ENCODE peak calls at places on chromosomes 5 and 9, in four cellular contexts. K is breast epithelium, O is left lung, Y is brain microvascular endothelial cell. H is an unnamed sample. For H3K27me3, the result is how much of the 10 kb centered on the place peaks cover.

GRCh38 chr9:8437878-8438277 is 638.3 kb upstream of the DMAC1 start:
- DNase-seq in K (no peak), O (no peak), Y (no peak), H (no peak)

GRCh38 chr5:99045864-99046263 is 117.1 kb upstream of the CHD1 start:
- DNase-seq in K (no peak), O (no peak), Y (no peak), H (no peak)

GRCh38 chr9:35687306-35687705 is 2.4 kb downstream of the TPM2 start:
- DNase-seq in K (no peak), O (no peak), Y (no peak), H (no peak)

GRCh38 chr9:93654351-93654961 is 78.1 kb downstream of the PHF2 start:
- DNase-seq in K (peak), O (peak), Y (no peak), H (no peak)

GRCh38 chr9:30258079-30258478 is 2126.4 kb upstream of the ACO1 start:
- DNase-seq in K (no peak), O (no peak), Y (no peak), H (no peak)

GRCh38 chr9:36788534-36788933 is 215.8 kb downstream of the MELK start:
- DNase-seq in K (no peak), O (no peak), Y (no peak), H (no peak)

GRCh38 chr9:135617991-135618411 is 21.3 kb downstream of the GLT6D1 start:
- DNase-seq in K (no peak), O (no peak), Y (no peak), H (no peak)

GRCh38 chr5:65913519-65913918 is 12.9 kb upstream of the ERBIN start:
- DNase-seq in K (no peak), O (no peak), Y (no peak), H (no peak)

GRCh38 chr9:109499631-109500120 is 1.6 kb upstream of the PTPN3 start:
- DNase-seq in K (peak), O (peak), Y (no peak), H (no peak)

GRCh38 chr5:157575096-157575872 is at the start of gene ADAM19:
- DNase-seq in K (no peak), O (peak), Y (no peak), H (no peak)

GRCh38 chr5:14204785-14205321 is 61.7 kb downstream of the TRIO start:
- DNase-seq in K (no peak), O (no peak), Y (peak), H (no peak)

GRCh38 chr5:546376-546908 is 22.2 kb upstream of the SLC9A3 start:
- DNase-seq in K (no peak), O (no peak), Y (no peak), H (no peak)

GRCh38 chr5:59538080-59538479 is 355.4 kb downstream of the PDE4D start:
- DNase-seq in K (no peak), O (no peak), Y (no peak), H (no peak)

GRCh38 chr9:71854811-71855210 is 56.2 kb downstream of the ABHD17B start:
- DNase-seq in K (no peak), O (no peak), Y (no peak), H (no peak)

GRCh38 chr5:106730912-106731311 is 939.8 kb downstream of the EFNA5 start:
- DNase-seq in K (no peak), O (peak), Y (peak), H (no peak)

GRCh38 chr9:134011401-134011800 is 13.9 kb upstream of the BRD3OS start:
- DNase-seq in K (no peak), O (no peak), Y (no peak), H (no peak)

GRCh38 chr5:16550316-16550952 is 66.4 kb downstream of the RETREG1 start:
- DNase-seq in K (no peak), O (no peak), Y (no peak), H (no peak)

GRCh38 chr5:41835625-41836024 is 34.6 kb downstream of the OXCT1 start:
- DNase-seq in K (no peak), O (no peak), Y (peak), H (no peak)

GRCh38 chr5:143040622-143041021 is 270.4 kb downstream of the ARHGAP26 start:
- DNase-seq in K (no peak), O (no peak), Y (no peak), H (no peak)

GRCh38 chr5:37971483-37972024 is 131.7 kb upstream of the GDNF start:
- DNase-seq in K (no peak), O (no peak), Y (no peak), H (no peak)

GRCh38 chr5:136424835-136425694 is 59.7 kb upstream of the TRPC7 start:
- DNase-seq in K (peak), O (peak), Y (peak), H (no peak)

DNA sequence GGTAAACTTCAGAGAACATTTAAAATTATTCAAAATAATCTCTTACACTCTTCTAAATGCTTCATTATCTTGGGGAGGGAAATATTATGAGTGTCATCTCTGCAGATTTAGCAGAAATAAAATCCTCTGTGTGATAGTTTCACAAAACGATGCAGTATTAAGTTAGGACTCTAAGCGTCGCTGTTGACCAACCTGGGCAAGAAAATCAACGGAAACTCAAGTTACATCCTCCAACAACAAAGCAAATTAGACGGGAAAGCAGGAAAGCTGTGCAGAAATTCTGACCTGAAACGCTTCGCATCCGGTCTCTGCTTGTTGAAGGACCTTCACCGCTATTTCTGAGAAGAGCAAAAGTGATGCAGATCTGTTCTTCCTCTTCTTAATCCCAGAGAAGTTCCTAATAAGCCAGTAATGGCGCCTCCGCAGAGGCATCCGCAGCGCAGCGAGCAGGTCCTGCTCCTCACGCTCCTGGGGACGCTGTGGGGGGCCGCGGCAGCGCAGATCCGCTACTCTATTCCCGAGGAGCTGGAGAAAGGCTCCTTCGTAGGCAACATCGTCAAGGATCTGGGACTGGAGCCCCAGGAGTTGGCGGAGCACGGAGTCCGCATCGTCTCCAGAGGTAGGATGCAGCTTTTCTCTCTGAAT is at the start of gene PCDHGA6:
- DNase-seq in K (no peak), O (no peak), Y (no peak), H (no peak)
- TF ChIP-seq CTCF in K (no peak), O (no peak), Y (peak), H (no peak)

DNA sequence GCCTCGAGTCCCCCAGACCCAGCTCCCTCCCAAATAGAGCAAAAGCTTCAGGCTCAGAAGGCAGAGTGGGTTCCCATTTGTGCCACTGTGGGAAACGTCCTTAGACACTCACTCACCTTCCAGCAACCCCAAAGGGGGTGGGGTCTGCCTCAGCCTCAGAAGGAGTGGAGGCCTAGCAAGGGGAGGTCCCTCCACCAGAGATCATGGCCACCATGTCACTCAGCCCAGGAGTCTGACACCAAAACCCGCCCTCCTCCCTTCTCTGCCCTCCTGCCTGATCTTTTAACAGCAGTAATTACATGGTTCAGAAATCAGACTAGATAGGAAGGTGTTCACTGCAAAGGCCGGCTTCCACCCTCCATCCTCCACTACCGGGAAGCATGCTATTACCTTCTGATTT is 33.7 kb upstream of the NTNG2 start:
- DNase-seq in K (no peak), O (no peak), Y (no peak), H (no peak)
- H3K27me3 ChIP-seq in K (under half), O (half or more), Y (half or more), H (under half)

GRCh38 chr9:120579750-120580590 is at the start of gene CDK5RAP2:
- DNase-seq in K (peak), O (peak), Y (peak), H (peak)

GRCh38 chr9:120583958-120584369 is 4.0 kb upstream of the CDK5RAP2 start:
- DNase-seq in K (no peak), O (no peak), Y (peak), H (no peak)

GRCh38 chr9:120579139-120579749 is 723 bp downstream of the CDK5RAP2 start:
- DNase-seq in K (no peak), O (no peak), Y (no peak), H (no peak)

GRCh38 chr9:120578614-120579013 is 1.4 kb downstream of the CDK5RAP2 start:
- DNase-seq in K (no peak), O (no peak), Y (no peak), H (no peak)

GRCh38 chr9:120580591-120580896 is 577 bp upstream of the CDK5RAP2 start:
- DNase-seq in K (no peak), O (no peak), Y (no peak), H (no peak)
- TF ChIP-seq CTCF in K (no peak), O (no peak), Y (no peak), H (no peak)

GRCh38 chr5:135399838-135400542 is 959 bp upstream of the MACROH2A1 start:
- DNase-seq in K (no peak), O (no peak), Y (no peak), H (no peak)

GRCh38 chr5:135405082-135405481 is 6.1 kb upstream of the MACROH2A1 start:
- DNase-seq in K (no peak), O (no peak), Y (no peak), H (no peak)

GRCh38 chr5:135398160-135398854 is 724 bp downstream of the MACROH2A1 start:
- DNase-seq in K (peak), O (peak), Y (no peak), H (peak)

GRCh38 chr5:135398855-135399837 is at the start of gene MACROH2A1:
- DNase-seq in K (peak), O (peak), Y (peak), H (peak)

GRCh38 chr5:135400866-135401265 is 1.8 kb upstream of the MACROH2A1 start:
- DNase-seq in K (no peak), O (no peak), Y (no peak), H (no peak)
- H3K27me3 ChIP-seq in K (under half), O (under half), Y (under half), H (under half)

DNA sequence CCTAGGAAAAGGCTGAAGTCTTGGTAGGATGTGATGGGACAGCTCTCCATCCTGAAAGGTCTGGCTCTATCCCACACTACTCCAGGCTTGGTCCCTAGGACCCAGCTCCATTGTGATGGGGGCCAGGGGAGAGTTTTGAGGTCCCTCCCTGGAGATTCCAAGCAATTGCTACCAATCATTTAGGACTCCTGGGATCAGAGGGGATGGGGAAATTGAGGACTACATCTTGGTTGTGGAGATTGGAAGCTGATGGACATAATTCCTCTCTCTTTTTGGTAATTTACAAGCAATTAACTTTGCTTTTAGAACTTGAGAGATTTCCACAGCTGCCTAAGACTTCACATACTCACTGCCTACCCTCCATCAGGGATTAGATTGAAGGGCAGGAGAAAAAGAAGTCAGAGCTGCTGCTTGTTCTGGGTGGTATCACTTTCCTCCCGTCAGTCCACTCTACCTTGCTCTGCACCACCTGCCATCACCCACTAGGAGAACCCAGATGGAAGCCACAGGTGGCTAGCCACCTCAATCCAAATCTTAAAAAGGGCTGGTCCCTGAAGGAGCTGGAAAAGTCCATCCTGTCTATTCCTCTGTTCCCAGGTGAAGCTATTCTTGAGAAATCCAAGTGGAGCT is 10.6 kb downstream of the IRF1 start:
- DNase-seq in K (no peak), O (no peak), Y (no peak), H (no peak)
- TF ChIP-seq CTCF in K (no peak), O (no peak), Y (no peak), H (no peak)

DNA sequence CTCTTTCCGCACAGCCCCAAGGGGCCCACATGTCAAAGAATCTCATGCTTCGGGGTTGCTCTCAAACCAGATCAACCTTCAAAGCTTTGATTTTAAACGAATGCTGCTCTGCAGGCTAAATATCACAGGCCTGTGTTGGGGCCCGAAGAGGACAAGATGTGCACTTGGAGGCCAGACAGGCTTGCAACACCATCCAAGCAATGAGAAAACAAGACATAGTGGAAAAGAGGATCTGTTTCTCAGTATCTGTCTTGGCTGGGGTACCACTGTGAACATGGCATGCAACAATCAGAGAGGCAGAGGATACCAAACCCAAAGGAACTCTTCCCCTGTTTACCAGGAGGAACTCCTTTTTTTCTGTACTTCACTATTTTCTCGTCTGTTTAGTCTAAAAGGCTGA is 321.8 kb downstream of the SLIT3 start:
- DNase-seq in K (no peak), O (no peak), Y (no peak), H (no peak)
- H3K27me3 ChIP-seq in K (under half), O (under half), Y (under half), H (under half)

GRCh38 chr5:170419666-170420065 is 30.5 kb upstream of the KCNMB1 start:
- DNase-seq in K (no peak), O (no peak), Y (no peak), H (no peak)

GRCh38 chr5:170424629-170425028 is 35.5 kb upstream of the KCNMB1 start:
- DNase-seq in K (no peak), O (no peak), Y (no peak), H (no peak)

GRCh38 chr5:170421822-170422221 is 32.7 kb upstream of the KCNMB1 start:
- DNase-seq in K (no peak), O (no peak), Y (no peak), H (no peak)

GRCh38 chr5:170418736-170419135 is 29.6 kb upstream of the KCNMB1 start:
- DNase-seq in K (no peak), O (no peak), Y (no peak), H (no peak)

DNA sequence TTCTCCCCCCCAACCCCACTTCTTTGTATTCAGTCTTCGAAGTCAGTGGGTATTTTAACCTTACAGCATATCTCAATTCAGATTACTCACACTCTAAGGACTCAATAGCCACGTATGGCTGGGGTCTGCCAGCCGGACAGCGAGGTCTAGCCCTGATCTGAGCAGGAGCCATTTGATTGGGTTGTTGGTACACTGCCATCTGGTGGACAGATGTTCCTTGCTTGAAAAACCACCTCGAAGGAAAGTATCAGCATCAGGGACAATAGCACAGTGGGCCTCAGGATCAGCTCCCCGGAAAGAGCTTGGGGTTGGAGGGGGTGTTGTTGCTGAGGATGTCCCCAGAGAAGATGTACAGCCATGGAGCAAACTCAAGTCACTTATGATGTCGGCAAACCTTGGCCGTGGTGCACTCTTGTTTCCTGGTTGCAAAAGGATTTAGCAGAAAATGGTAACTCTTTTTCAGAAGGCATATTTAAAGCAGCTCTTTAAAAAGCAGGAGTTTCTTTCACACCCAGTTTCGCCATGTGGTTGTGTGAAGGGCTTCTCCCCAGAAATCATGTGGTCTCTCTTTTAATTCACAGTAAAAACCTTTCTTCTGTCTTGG is 31.7 kb upstream of the KCNMB1 start:
- DNase-seq in K (no peak), O (no peak), Y (peak), H (no peak)
- TF ChIP-seq CTCF in K (peak), O (peak), Y (peak), H (peak)

GRCh38 chr5:77859306-77859705 is 83.2 kb upstream of the TBCA start:
- DNase-seq in K (no peak), O (no peak), Y (no peak), H (no peak)

GRCh38 chr5:77864997-77865396 is 88.9 kb upstream of the TBCA start:
- DNase-seq in K (no peak), O (peak), Y (no peak), H (no peak)

GRCh38 chr5:77861576-77861975 is 85.4 kb upstream of the TBCA start:
- DNase-seq in K (no peak), O (no peak), Y (no peak), H (no peak)

GRCh38 chr5:77866198-77866597 is 90.1 kb upstream of the TBCA start:
- DNase-seq in K (no peak), O (no peak), Y (no peak), H (no peak)

GRCh38 chr5:77863181-77863580 is 87.0 kb upstream of the TBCA start:
- DNase-seq in K (no peak), O (no peak), Y (no peak), H (no peak)
- H3K27me3 ChIP-seq in K (under half), O (under half), Y (under half), H (under half)

GRCh38 chr9:88011005-88011766 is 36.9 kb upstream of the CDK20 start:
- DNase-seq in K (no peak), O (no peak), Y (no peak), H (no peak)
- TF ChIP-seq CTCF in K (no peak), O (no peak), Y (peak), H (no peak)

DNA sequence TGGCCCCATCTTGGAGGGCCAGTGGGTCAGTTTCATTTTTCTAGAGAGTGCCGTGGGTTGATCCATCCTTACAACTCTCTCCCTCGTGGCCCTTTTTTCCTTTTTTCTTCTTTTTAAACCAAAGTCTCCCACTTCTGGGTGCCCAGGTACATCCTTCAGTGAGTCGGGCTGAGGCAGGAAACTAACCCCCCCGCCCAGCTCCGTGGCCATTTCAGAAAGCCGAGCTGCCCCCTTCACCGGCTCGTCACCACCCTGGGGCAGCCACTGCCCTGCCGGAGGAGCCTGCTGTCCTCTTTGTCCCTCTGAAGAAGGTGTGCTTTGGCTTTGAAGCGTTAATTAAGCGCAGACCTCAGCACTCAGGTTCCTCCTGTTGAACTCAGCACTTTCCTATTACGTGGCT is 5.2 kb downstream of the CFAP77 start:
- DNase-seq in K (no peak), O (no peak), Y (no peak), H (no peak)
- H3K27me3 ChIP-seq in K (under half), O (half or more), Y (under half), H (half or more)

H was measured in CD4-positive, alpha-beta T cell.